ENCODE peak calls at places on chromosomes 2 and 18, in ten cellular contexts. M, S, F, P, L, V, G, O, X and J are unnamed samples.

GRCh38 chr2:39516347-39517101 is 79.4 kb upstream of the MAP4K3 start:
- DNase-seq in M (no peak), S (peak), F (peak), P (no peak), L (no peak), V (no peak), G (no peak), O (no peak), X (no peak), J (no peak)

GRCh38 chr2:135709992-135710391 is 31.7 kb upstream of the UBXN4 start:
- DNase-seq in M (peak), S (peak), F (peak), P (peak), L (peak), V (peak), G (no peak), O (peak), X (peak), J (peak)

GRCh38 chr18:53698907-53699306 is 525.6 kb downstream of the MBD2 start:
- DNase-seq in M (peak), S (peak), F (no peak), P (no peak), L (no peak), V (no peak), G (no peak), O (no peak), X (no peak), J (peak)

GRCh38 chr2:36800381-36800780 is 103.9 kb downstream of the VIT start:
- DNase-seq in M (no peak), S (no peak), F (no peak), P (no peak), L (no peak), V (no peak), G (no peak), O (no peak), X (no peak), J (no peak)

GRCh38 chr2:174492963-174493431 is 6.2 kb upstream of the GPR155 start:
- DNase-seq in M (no peak), S (no peak), F (no peak), P (peak), L (no peak), V (peak), G (no peak), O (peak), X (no peak), J (no peak)

GRCh38 chr2:28108143-28108542 is 217.6 kb downstream of the BABAM2 start:
- DNase-seq in M (no peak), S (peak), F (no peak), P (no peak), L (no peak), V (no peak), G (no peak), O (no peak), X (no peak), J (no peak)

GRCh38 chr2:163207706-163208370 is 369.3 kb upstream of the KCNH7 start:
- DNase-seq in M (no peak), S (no peak), F (no peak), P (no peak), L (no peak), V (no peak), G (no peak), O (no peak), X (no peak), J (no peak)

GRCh38 chr18:52499646-52500045 is 159.6 kb downstream of the DCC start:
- DNase-seq in M (no peak), S (no peak), F (no peak), P (no peak), L (no peak), V (no peak), G (no peak), O (no peak), X (no peak), J (peak)

GRCh38 chr2:111663471-111663951 is 220.5 kb downstream of the ANAPC1 start:
- DNase-seq in M (peak), S (peak), F (no peak), P (no peak), L (no peak), V (no peak), G (no peak), O (no peak), X (peak), J (no peak)

GRCh38 chr2:1748176-1748740 is 3.9 kb upstream of the PXDN start:
- DNase-seq in M (no peak), S (peak), F (no peak), P (no peak), L (peak), V (no peak), G (no peak), O (no peak), X (no peak), J (no peak)

GRCh38 chr2:8229546-8229986 is 452.3 kb upstream of the ID2 start:
- DNase-seq in M (peak), S (peak), F (peak), P (no peak), L (peak), V (peak), G (no peak), O (no peak), X (peak), J (peak)

GRCh38 chr2:20449501-20450200 is 2.8 kb downstream of the RHOB start:
- DNase-seq in M (peak), S (peak), F (no peak), P (no peak), L (peak), V (no peak), G (no peak), O (no peak), X (no peak), J (no peak)